ENCODE peak calls at places on chromosomes 13 and 19, in four cellular contexts. A is K562, R is HepG2, J is H1. X is an unnamed sample.

GRCh38 chr13:35818577-35819165 is 312.5 kb downstream of the DCLK1 start:
- DNase-seq in A (peak; percentile 14), R (peak; percentile 7), J (no peak), X (no peak)

GRCh38 chr13:112679381-112679780 is 10.5 kb upstream of the ATP11A start:
- DNase-seq in A (no peak), R (no peak), J (peak; percentile 33), X (no peak)

GRCh38 chr13:91368101-91368500 is 20.6 kb downstream of the MIR17HG start:
- DNase-seq in A (no peak), R (no peak), J (no peak), X (no peak)

GRCh38 chr13:99605417-99606321 is 104.4 kb downstream of the TM9SF2 start:
- DNase-seq in A (peak; percentile 32), R (peak; percentile 78), J (peak; percentile 73), X (peak; percentile 60)

GRCh38 chr13:42728507-42729180 is 52.7 kb upstream of the FAM216B start:
- DNase-seq in A (no peak), R (no peak), J (no peak), X (no peak)

GRCh38 chr13:91347996-91348905 is 764 bp downstream of the MIR17HG start:
- DNase-seq in A (peak; percentile 90), R (no peak), J (no peak), X (peak; percentile 19)

GRCh38 chr19:29858000-29858596 is 46.3 kb downstream of the CCNE1 start:
- DNase-seq in A (peak; percentile 66), R (no peak), J (peak; percentile 82), X (peak; percentile 80)

GRCh38 chr19:29663861-29664752 is 1.2 kb upstream of the PLEKHF1 start:
- DNase-seq in A (no peak), R (no peak), J (no peak), X (no peak)

GRCh38 chr13:78067290-78067689 is 148.7 kb upstream of the EDNRB start:
- DNase-seq in A (no peak), R (no peak), J (no peak), X (no peak)

GRCh38 chr13:103031332-103031873 is 34.8 kb downstream of the SLC10A2 start:
- DNase-seq in A (no peak), R (no peak), J (no peak), X (no peak)

GRCh38 chr13:60453490-60453889 is 56.5 kb downstream of the TDRD3 start:
- DNase-seq in A (no peak), R (no peak), J (no peak), X (no peak)

GRCh38 chr13:26074706-26075105 is 22.9 kb upstream of the SHISA2 start:
- DNase-seq in A (no peak), R (peak; percentile 50), J (no peak), X (no peak)

GRCh38 chr13:98265669-98266551 is 88.8 kb upstream of the RNF113B start:
- DNase-seq in A (no peak), R (peak; percentile 98), J (no peak), X (no peak)

GRCh38 chr13:106635616-106636015 is 67.7 kb upstream of the ARGLU1 start:
- DNase-seq in A (no peak), R (no peak), J (no peak), X (no peak)

GRCh38 chr19:50224986-50225747 is 21.7 kb downstream of the MYH14 start:
- DNase-seq in A (no peak), R (no peak), J (no peak), X (no peak)

GRCh38 chr13:112532837-112533745 is 54.9 kb downstream of the TUBGCP3 start:
- DNase-seq in A (no peak), R (no peak), J (peak; percentile 36), X (no peak)

GRCh38 chr19:35295792-35296462 is 4.0 kb downstream of the MAG start:
- DNase-seq in A (peak; percentile 63), R (no peak), J (peak; percentile 66), X (peak; percentile 48)

GRCh38 chr19:2239771-2240770 is 3.4 kb downstream of the SF3A2 start:
- DNase-seq in A (peak; percentile 76), R (no peak), J (no peak), X (no peak)

GRCh38 chr13:102567857-102568256 is 28.9 kb upstream of the TPP2 start:
- DNase-seq in A (no peak), R (no peak), J (no peak), X (no peak)

GRCh38 chr19:7533281-7533819 is 2.2 kb upstream of the PNPLA6 start:
- DNase-seq in A (no peak), R (no peak), J (peak; percentile 71), X (peak; percentile 66)

GRCh38 chr13:25375727-25376358 is 4.1 kb downstream of the ATP8A2 start:
- DNase-seq in A (peak; percentile 72), R (peak; percentile 42), J (peak; percentile 59), X (peak; percentile 36)

GRCh38 chr19:19120308-19121156 is 17.7 kb downstream of the TMEM161A start:
- DNase-seq in A (peak; percentile 99), R (peak; percentile 35), J (peak; percentile 100), X (peak; percentile 100)

GRCh38 chr13:46905249-46905648 is 8.4 kb upstream of the HTR2A start:
- DNase-seq in A (peak; percentile 2), R (no peak), J (no peak), X (no peak)

GRCh38 chr13:30045916-30046704 is 195.7 kb upstream of the UBL3 start:
- DNase-seq in A (no peak), R (no peak), J (peak; percentile 7), X (no peak)

GRCh38 chr13:60986301-60986700 is 429.3 kb downstream of the PCDH20 start:
- DNase-seq in A (no peak), R (no peak), J (no peak), X (no peak)

GRCh38 chr13:73215807-73216206 is 157.0 kb downstream of the KLF5 start:
- DNase-seq in A (no peak), R (no peak), J (no peak), X (no peak)

GRCh38 chr19:29678484-29679106 is 13.3 kb downstream of the PLEKHF1 start:
- DNase-seq in A (peak; percentile 28), R (peak; percentile 22), J (no peak), X (no peak)

GRCh38 chr13:37944476-37945442 is 75.2 kb upstream of the TRPC4 start:
- DNase-seq in A (peak; percentile 22), R (no peak), J (no peak), X (no peak)

GRCh38 chr19:53875602-53876340 is 6.2 kb upstream of the PRKCG start:
- DNase-seq in A (no peak), R (no peak), J (no peak), X (no peak)

GRCh38 chr19:2627319-2627829 is 75.1 kb downstream of the GNG7 start:
- DNase-seq in A (no peak), R (peak; percentile 68), J (no peak), X (no peak)

GRCh38 chr19:39401549-39402416 is 4.9 kb upstream of the ZFP36 start:
- DNase-seq in A (peak; percentile 63), R (peak; percentile 96), J (no peak), X (no peak)

GRCh38 chr13:74867460-74867859 is 614.5 kb downstream of the TBC1D4 start:
- DNase-seq in A (no peak), R (no peak), J (no peak), X (no peak)

GRCh38 chr13:50626031-50626643 is 217.4 kb downstream of the DLEU7 start:
- DNase-seq in A (peak; percentile 25), R (no peak), J (no peak), X (no peak)

DNA sequence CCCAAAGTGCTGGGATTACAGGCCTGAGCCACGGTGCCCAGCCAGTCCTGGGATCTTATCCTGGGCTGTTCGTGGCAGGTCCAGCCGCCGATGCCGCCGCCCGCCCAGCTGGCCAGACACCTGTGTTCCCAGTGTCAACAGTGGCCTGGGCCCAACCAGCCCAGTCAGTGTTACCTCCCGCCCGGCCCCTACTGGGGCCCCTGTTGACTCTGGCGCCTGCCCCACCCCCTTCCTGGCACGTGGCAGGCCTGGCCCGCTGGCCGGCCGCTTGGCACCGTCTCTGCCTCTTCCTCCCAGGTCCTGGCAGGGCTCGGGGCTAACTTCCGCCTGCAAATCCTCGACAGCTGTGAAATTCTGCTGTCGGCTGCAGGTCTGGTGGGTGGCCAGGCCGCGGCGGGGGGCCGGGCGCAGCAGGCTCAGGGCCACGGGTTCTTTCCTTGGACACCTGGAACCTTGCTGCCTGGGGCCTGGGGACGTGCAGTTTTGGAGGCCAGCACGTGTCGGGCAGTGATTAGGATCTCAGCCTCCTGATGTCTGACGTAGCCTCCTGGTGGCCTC is 9.1 kb downstream of the ARID3A start:
- DNase-seq in A (no peak), R (peak; percentile 88), J (no peak), X (no peak)
- TF ChIP-seq SP1 in A (no peak), R (peak; percentile 84), J (no peak), X (no peak)

DNA sequence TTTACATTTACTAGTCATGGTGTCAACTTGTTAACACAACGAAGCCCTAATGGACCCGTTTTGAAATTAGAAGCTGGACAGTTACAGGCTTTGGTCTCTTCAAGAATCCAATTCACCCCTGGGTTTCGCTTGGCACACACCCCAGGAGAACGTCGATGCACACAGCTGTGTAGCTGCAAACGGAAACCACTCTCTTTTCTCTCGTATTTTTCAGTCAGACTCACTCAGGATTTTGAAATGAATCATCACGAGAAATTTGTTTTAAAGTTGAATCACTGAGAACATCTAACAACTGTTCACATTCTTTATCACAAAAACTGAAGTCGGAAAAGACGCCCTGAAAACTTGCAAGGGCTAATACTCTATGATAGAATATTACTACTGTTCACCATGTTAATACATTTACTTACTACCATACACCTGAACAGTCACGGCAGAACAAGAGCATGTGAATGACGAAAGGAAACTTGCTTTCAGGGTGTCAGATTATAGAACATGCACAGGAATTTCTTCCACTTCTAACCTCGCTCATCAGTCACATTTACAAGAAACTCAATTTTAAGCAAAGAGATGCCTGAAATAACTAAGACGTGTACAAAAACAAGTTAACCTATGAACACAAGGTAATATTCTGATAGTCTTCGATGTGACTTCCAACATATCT is 4.7 kb downstream of the PNMA8A start:
- DNase-seq in A (no peak), R (no peak), J (no peak), X (no peak)
- TF ChIP-seq JUN in A (no peak), R (no peak), J (no peak), X (no peak)

DNA sequence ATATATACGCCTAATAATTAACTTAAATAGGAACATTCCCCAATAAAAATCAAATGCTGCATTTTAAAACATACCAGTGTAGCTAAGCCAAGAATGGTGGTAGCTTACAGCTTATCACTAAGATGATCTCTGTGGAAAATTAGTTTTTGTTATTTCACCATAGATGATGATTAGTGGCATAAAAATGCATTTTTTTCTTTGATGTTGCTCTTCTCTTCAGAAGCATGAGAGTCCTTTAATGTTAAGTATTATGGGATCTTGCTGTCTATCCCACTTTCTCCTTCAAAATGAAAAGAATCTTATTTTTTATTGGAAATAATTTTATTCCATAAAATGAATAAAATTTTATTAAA is 731.0 kb downstream of the SLITRK1 start:
- DNase-seq in A (no peak), R (no peak), J (no peak), X (no peak)
- TF ChIP-seq SP1 in A (no peak), R (no peak), J (no peak), X (no peak)

DNA sequence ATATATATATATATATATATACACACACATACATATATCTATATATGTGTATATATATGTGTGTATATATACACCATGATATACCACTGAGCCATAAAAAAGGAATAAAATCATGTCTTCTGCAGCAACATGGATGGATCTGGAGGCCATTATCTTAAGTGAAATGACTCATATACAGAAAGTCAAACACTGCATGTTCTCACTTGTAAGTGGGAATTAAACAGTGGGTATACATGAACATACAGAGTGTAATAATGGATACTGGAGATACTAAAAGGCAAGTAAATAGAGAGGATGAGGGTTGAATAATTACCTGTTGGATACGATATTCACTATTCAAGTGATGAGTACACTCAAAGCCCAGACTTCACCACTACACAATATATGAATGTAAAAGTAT is 332.6 kb downstream of the SLITRK1 start:
- DNase-seq in A (no peak), R (no peak), J (no peak), X (no peak)
- TF ChIP-seq JUN in A (no peak), R (no peak), J (no peak), X (no peak)

X was measured in WTC11.